ENCODE peak calls at places on chromosome 1, in five cellular contexts. S is tibial nerve, X is transverse colon, D is Ammon's horn, V is nephron progenitor cell. Y is an unnamed sample.

GRCh38 chr1:184300446-184300845 is 86.4 kb upstream of the C1orf21 start:
- DNase-seq in V (no peak), D (no peak), S (no peak), X (no peak), Y (no peak)

GRCh38 chr1:213260322-213261075 is 209.5 kb downstream of the RPS6KC1 start:
- DNase-seq in V (no peak), S (no peak), X (no peak), D (no peak), Y (no peak)

GRCh38 chr1:160156361-160156760 is 5.0 kb downstream of the ATP1A4 start:
- DNase-seq in S (no peak), V (no peak), X (no peak), D (no peak), Y (no peak)

GRCh38 chr1:201748331-201748730 is 80.6 kb upstream of the IPO9 start:
- DNase-seq in D (no peak), V (no peak), S (no peak), X (no peak), Y (no peak)

GRCh38 chr1:53371121-53371666 is 43.3 kb upstream of the LRP8 start:
- DNase-seq in D (no peak), S (no peak), V (no peak), X (no peak), Y (no peak)

GRCh38 chr1:76302711-76303347 is 228.3 kb downstream of the ST6GALNAC3 start:
- DNase-seq in V (no peak), D (no peak), S (no peak), X (no peak), Y (no peak)

GRCh38 chr1:180254854-180255253 is 24.8 kb downstream of the LHX4 start:
- DNase-seq in V (peak), S (no peak), D (no peak), X (no peak), Y (no peak)

GRCh38 chr1:173355281-173356031 is 121.7 kb upstream of the PRDX6 start:
- DNase-seq in D (no peak), X (no peak), V (no peak), S (no peak), Y (no peak)

GRCh38 chr1:206651958-206652890 is 16.9 kb downstream of the DYRK3 start:
- DNase-seq in X (peak), D (peak), V (no peak), S (no peak), Y (no peak)

GRCh38 chr1:39266269-39266668 is 61.8 kb downstream of the MACF1 start:
- DNase-seq in X (no peak), S (no peak), D (peak), V (no peak), Y (peak)

GRCh38 chr1:15637833-15638232 is 20.6 kb downstream of the DDI2 start:
- DNase-seq in D (no peak), V (no peak), X (no peak), S (no peak), Y (no peak)

GRCh38 chr1:157961805-157962762 is 31.4 kb upstream of the KIRREL1 start:
- DNase-seq in D (no peak), S (no peak), X (no peak), V (no peak), Y (no peak)

GRCh38 chr1:55477953-55478352 is 262.8 kb upstream of the USP24 start:
- DNase-seq in S (no peak), X (no peak), V (no peak), D (no peak), Y (no peak)

GRCh38 chr1:2136386-2136821 is 58.2 kb downstream of the FAAP20 start:
- DNase-seq in V (no peak), S (no peak), D (no peak), X (no peak), Y (no peak)

GRCh38 chr1:66339944-66340343 is 194.0 kb upstream of the SGIP1 start:
- DNase-seq in D (no peak), X (no peak), V (no peak), S (no peak), Y (peak)

GRCh38 chr1:114468710-114469468 is 42.1 kb downstream of the TRIM33 start:
- DNase-seq in S (no peak), X (no peak), V (no peak), D (no peak), Y (no peak)

GRCh38 chr1:98090351-98090750 is 169.5 kb upstream of the DPYD start:
- DNase-seq in V (no peak), X (no peak), S (no peak), D (no peak), Y (no peak)

GRCh38 chr1:62230724-62231123 is 36.1 kb downstream of the L1TD1 start:
- DNase-seq in X (no peak), S (no peak), V (no peak), D (no peak), Y (no peak)

GRCh38 chr1:27483659-27484058 is 6.3 kb downstream of the WASF2 start:
- DNase-seq in V (no peak), S (no peak), D (no peak), X (no peak), Y (no peak)

GRCh38 chr1:226223786-226224244 is 351 bp downstream of the MIXL1 start:
- DNase-seq in D (no peak), S (no peak), X (peak), V (peak), Y (no peak)

GRCh38 chr1:34711936-34712688 is 42.7 kb upstream of the GJB5 start:
- DNase-seq in X (no peak), V (no peak), D (peak), S (no peak), Y (peak)

GRCh38 chr1:151828931-151829330 is 2.7 kb downstream of the RORC start:
- DNase-seq in D (no peak), S (no peak), X (no peak), V (peak), Y (no peak)

GRCh38 chr1:82565146-82565545 is 764.4 kb downstream of the ADGRL2 start:
- DNase-seq in S (no peak), D (no peak), X (no peak), V (no peak), Y (no peak)

GRCh38 chr1:228370941-228371740 is 35.5 kb downstream of the TRIM11 start:
- DNase-seq in S (no peak), V (no peak), X (no peak), D (no peak), Y (no peak)

Y was measured in midbrain.